ENCODE peak calls at places on chromosomes 7 and 10, in seven cellular contexts. K is RWPE2, E is IMR-90, R is upper lobe of right lung, P is gastrocnemius medialis, I is mucosa of descending colon, X is heart left ventricle. O is an unnamed sample.

GRCh38 chr7:92708105-92709042 is 118.2 kb upstream of the FAM133B start:
- ATAC-seq in K (no peak), E (no peak), R (no peak), P (no peak), I (no peak), X (no peak), O (no peak)

GRCh38 chr10:75049316-75050285 is 61.9 kb upstream of the SAMD8 start:
- ATAC-seq in K (no peak), E (no peak), R (peak), P (no peak), I (no peak), X (no peak), O (peak)

GRCh38 chr10:14405076-14406065 is 74.6 kb upstream of the FRMD4A start:
- ATAC-seq in K (peak), E (peak), R (no peak), P (no peak), I (no peak), X (no peak), O (no peak)

GRCh38 chr7:105149827-105150226 is 135.8 kb downstream of the KMT2E start:
- ATAC-seq in K (peak), E (no peak), R (no peak), P (no peak), I (no peak), X (no peak), O (no peak)

GRCh38 chr10:1187151-1187854 is 131.1 kb downstream of the WDR37 start:
- ATAC-seq in K (peak), E (no peak), R (no peak), P (no peak), I (peak), X (no peak), O (no peak)

GRCh38 chr7:66639773-66640172 is 11.1 kb downstream of the KCTD7 start:
- ATAC-seq in K (no peak), E (no peak), R (no peak), P (no peak), I (no peak), X (no peak), O (no peak)

GRCh38 chr10:70267161-70267933 is 16.5 kb downstream of the NPFFR1 start:
- ATAC-seq in K (peak), E (peak), R (peak), P (peak), I (peak), X (peak), O (peak)

GRCh38 chr10:7206407-7207127 is 204.3 kb downstream of the SFMBT2 start:
- ATAC-seq in K (no peak), E (no peak), R (no peak), P (no peak), I (no peak), X (no peak), O (no peak)

GRCh38 chr7:106402898-106403297 is 118.1 kb upstream of the NAMPT start:
- ATAC-seq in K (no peak), E (no peak), R (no peak), P (no peak), I (no peak), X (no peak), O (no peak)

GRCh38 chr10:83931669-83932068 is 207.6 kb upstream of the GHITM start:
- ATAC-seq in K (no peak), E (no peak), R (no peak), P (no peak), I (no peak), X (no peak), O (no peak)

GRCh38 chr10:60955321-60955720 is 11.3 kb upstream of the RHOBTB1 start:
- ATAC-seq in K (no peak), E (no peak), R (no peak), P (no peak), I (no peak), X (no peak), O (no peak)

GRCh38 chr7:129872054-129872453 is 80.7 kb downstream of the UBE2H start:
- ATAC-seq in K (no peak), E (no peak), R (no peak), P (no peak), I (no peak), X (no peak), O (no peak)

GRCh38 chr7:44937426-44937825 is 41.4 kb downstream of the MYO1G start:
- ATAC-seq in K (no peak), E (no peak), R (no peak), P (no peak), I (no peak), X (no peak), O (no peak)

GRCh38 chr10:3708830-3709229 is 76.2 kb downstream of the KLF6 start:
- ATAC-seq in K (no peak), E (no peak), R (no peak), P (no peak), I (no peak), X (no peak), O (no peak)

GRCh38 chr7:49774459-49775064 is 1.1 kb downstream of the VWC2 start:
- ATAC-seq in K (peak), E (no peak), R (peak), P (no peak), I (peak), X (peak), O (no peak)

GRCh38 chr7:2821161-2821841 is 22.8 kb downstream of the GNA12 start:
- ATAC-seq in K (peak), E (peak), R (peak), P (peak), I (peak), X (no peak), O (no peak)

DNA sequence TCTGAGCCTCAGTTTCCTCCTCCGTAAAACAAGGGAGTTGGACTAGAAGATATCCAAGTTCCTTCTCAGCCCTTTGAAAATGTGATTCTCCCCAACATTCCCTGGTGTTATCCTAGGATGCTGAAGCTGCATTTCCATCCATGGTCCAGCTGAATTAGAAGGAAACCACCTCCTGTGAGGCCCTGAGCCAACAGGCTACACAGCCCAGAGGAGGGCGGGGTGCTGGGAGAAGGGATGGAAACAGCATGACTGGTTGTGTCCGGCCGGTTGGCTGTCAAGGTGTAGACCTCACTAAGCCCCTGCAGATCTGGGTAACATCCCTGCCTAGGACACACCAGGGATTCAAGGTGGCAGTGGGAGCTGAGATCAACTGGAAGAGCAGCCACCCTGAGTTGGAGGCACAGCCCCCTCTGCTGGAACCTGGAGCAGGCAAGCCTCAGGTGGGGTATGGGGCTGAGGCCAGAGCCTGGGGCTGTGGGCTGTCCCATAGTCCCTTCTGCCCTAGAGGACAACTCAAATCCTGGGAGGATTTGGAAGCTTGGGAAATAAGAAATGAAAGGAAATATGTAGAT is 72.0 kb downstream of the PAX2 start:
- ATAC-seq in K (no peak), E (no peak), R (no peak), P (no peak), I (no peak), X (no peak), O (no peak)
- TF ChIP-seq CTCF in K (no peak), E (no peak), R (no peak), P (no peak), I (no peak), X (no peak), O (no peak)

GRCh38 chr10:62264702-62265436 is 3.8 kb downstream of the RTKN2 start:
- ATAC-seq in K (peak), E (peak), R (peak), P (no peak), I (peak), X (peak), O (peak)
- TF ChIP-seq CTCF in K (peak), E (peak), R (peak), P (no peak), I (peak), X (peak), O (peak)

DNA sequence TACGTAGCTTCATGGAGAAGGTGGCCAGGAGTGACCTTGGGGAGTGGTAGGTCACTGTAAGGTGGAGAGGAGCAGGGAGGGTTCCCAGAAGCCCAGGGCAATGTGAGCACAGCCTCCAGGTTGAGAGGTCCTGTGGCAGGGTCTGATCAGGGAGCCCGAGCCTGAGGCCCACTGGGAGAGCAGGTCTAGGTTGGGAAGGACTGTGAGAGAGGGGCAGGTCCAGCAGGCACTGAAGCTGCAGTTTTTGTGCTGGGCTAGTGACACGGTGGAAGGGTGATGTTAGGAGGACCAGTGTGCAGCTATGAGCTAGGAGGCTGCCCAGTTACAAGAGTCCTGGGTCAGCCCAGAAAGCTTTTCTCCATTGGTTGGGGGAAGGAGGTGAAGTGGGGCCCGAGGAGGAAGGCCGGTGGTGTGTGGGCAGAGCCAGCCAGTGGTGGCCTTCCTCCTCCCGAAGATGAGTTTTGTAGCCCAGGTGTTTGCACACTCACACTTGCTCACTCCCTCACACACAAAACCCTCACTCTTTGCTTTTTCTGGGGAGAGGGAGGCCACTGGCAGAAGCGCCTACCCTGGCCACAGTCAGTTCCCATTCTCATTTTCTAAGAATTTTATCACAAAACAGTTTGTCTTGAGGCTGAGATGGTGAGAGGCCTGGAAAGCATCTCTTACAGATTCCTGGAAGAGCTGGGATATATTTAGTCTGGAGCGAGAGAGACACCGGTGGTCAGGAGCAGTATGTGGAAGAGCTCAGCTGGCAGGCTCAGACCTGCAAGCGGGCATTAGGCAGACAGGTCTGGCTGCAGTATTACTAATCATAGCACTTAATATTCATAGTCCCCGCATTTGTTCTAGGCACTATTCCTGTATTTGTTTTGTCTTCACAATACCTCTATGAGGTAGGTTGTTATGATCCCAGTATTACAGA is 57.1 kb downstream of the ZNF467 start:
- ATAC-seq in K (peak), E (no peak), R (no peak), P (no peak), I (no peak), X (peak), O (no peak)
- TF ChIP-seq CTCF in K (no peak), E (peak), R (no peak), P (no peak), I (no peak), X (no peak), O (no peak)

GRCh38 chr7:82755705-82756551 is 312.4 kb upstream of the CACNA2D1 start:
- ATAC-seq in K (peak), E (peak), R (no peak), P (no peak), I (no peak), X (no peak), O (no peak)
- TF ChIP-seq CTCF in K (no peak), E (no peak), R (no peak), P (no peak), I (no peak), X (no peak), O (no peak)

GRCh38 chr10:51257511-51258248 is 183.4 kb downstream of the PRKG1 start:
- ATAC-seq in K (no peak), E (peak), R (no peak), P (no peak), I (no peak), X (no peak), O (no peak)
- TF ChIP-seq CTCF in K (no peak), E (no peak), R (no peak), P (no peak), I (no peak), X (no peak), O (no peak)

O was measured in gastroesophageal sphincter.